ENCODE peak calls at places on chromosomes 3 and 15, in eight cellular contexts. P, T, E, A, K, I, Q and L are unnamed samples.

GRCh38 chr3:185896565-185896964 is 41.2 kb downstream of the TRA2B start:
- DNase-seq in P (no peak), K (no peak), T (no peak), E (no peak), Q (no peak), A (no peak), I (no peak), L (no peak)

GRCh38 chr15:87144775-87145174 is 1065.1 kb downstream of the AGBL1 start:
- DNase-seq in Q (no peak), P (no peak), E (no peak), I (peak; percentile 44), T (no peak), A (no peak), K (peak; percentile 82), L (no peak)

GRCh38 chr15:70271422-70272088 is 173.8 kb upstream of the TLE3 start:
- DNase-seq in K (peak; percentile 95), I (no peak), A (no peak), Q (no peak), P (no peak), T (peak; percentile 98), E (peak; percentile 94), L (peak; percentile 85)

GRCh38 chr3:20344400-20344959 is 158.5 kb upstream of the SGO1 start:
- DNase-seq in A (no peak), Q (no peak), K (no peak), E (no peak), P (no peak), I (no peak), T (no peak), L (no peak)

GRCh38 chr15:88401972-88402656 is 65.1 kb downstream of the MRPL46 start:
- DNase-seq in Q (no peak), E (no peak), K (peak; percentile 17), T (no peak), A (no peak), I (no peak), P (no peak), L (no peak)

GRCh38 chr3:140941434-140942220 is at the start of gene SLC25A36:
- DNase-seq in K (peak; percentile 97), A (peak; percentile 92), T (peak; percentile 98), I (peak; percentile 87), E (peak; percentile 88), P (peak; percentile 65), Q (peak; percentile 93), L (peak; percentile 84)

GRCh38 chr3:150237490-150237889 is 170.6 kb upstream of the TSC22D2 start:
- DNase-seq in I (no peak), P (no peak), Q (no peak), T (peak; percentile 82), K (peak; percentile 53), A (no peak), E (no peak), L (peak; percentile 52)

GRCh38 chr3:154310840-154311239 is 13.4 kb downstream of the DHX36 start:
- DNase-seq in Q (no peak), E (no peak), I (no peak), P (no peak), A (no peak), T (peak; percentile 57), K (no peak), L (no peak)

GRCh38 chr15:91142097-91142744 is 42.2 kb downstream of the SV2B start:
- DNase-seq in P (no peak), I (peak; percentile 4), A (no peak), Q (no peak), E (no peak), T (peak; percentile 1), K (peak; percentile 2), L (no peak)

GRCh38 chr15:33104276-33104675 is 90.2 kb downstream of the FMN1 start:
- DNase-seq in A (no peak), E (peak; percentile 72), Q (no peak), P (no peak), K (peak; percentile 73), I (no peak), T (peak; percentile 83), L (no peak)

GRCh38 chr3:182979719-182980191 is 583 bp downstream of the DCUN1D1 start:
- DNase-seq in Q (no peak), K (no peak), E (no peak), T (no peak), A (peak; percentile 2), P (no peak), I (peak; percentile 54), L (peak; percentile 33)

GRCh38 chr3:28916713-28917499 is 364.0 kb upstream of the RBMS3 start:
- DNase-seq in K (peak; percentile 88), E (peak; percentile 20), I (no peak), A (no peak), P (no peak), T (peak; percentile 71), Q (no peak), L (no peak)